ENCODE peak calls at places on chromosomes 12 and 14, in eight cellular contexts. Y is MCF 10A; T is omental fat pad; G is activated CD8-positive, alpha-beta T cell treated with anti-CD3 and anti-CD28 coated beads for 36 hours; K is GM13976; Q is dorsolateral prefrontal cortex; E is fibroblast of pulmonary artery; U is heart right ventricle. V is an unnamed sample.

GRCh38 chr12:117361312-117361670 is at the start of gene NOS1:
- DNase-seq in Q (no peak), Y (no peak), E (no peak), K (no peak), U (no peak), T (no peak), G (no peak), V (no peak)

GRCh38 chr12:123858176-123858575 is 96.1 kb downstream of the DNAH10 start:
- DNase-seq in G (no peak), T (no peak), K (no peak), E (no peak), U (no peak), Y (no peak), Q (no peak), V (no peak)

GRCh38 chr12:32454075-32454474 is 54.7 kb downstream of the FGD4 start:
- DNase-seq in T (no peak), Q (no peak), Y (peak), U (no peak), K (no peak), G (no peak), E (peak), V (no peak)

GRCh38 chr12:75684678-75685620 is 173.5 kb upstream of the KRR1 start:
- DNase-seq in T (no peak), K (no peak), U (no peak), E (peak), G (no peak), Q (no peak), Y (no peak), V (no peak)

GRCh38 chr14:103846569-103847438 is 571 bp downstream of the PPP1R13B start:
- DNase-seq in E (no peak), Q (peak), U (peak), K (peak), T (no peak), G (peak), Y (peak), V (peak)

GRCh38 chr12:57842342-57843294 is 3.9 kb downstream of the CTDSP2 start:
- DNase-seq in Q (no peak), U (no peak), T (no peak), Y (no peak), G (peak), K (no peak), E (no peak), V (no peak)

GRCh38 chr12:29714966-29715365 is 68.8 kb downstream of the TMTC1 start:
- DNase-seq in G (no peak), K (no peak), Y (no peak), T (no peak), Q (no peak), U (no peak), E (no peak), V (no peak)

GRCh38 chr12:129195081-129195480 is 341.8 kb downstream of the GLT1D1 start:
- DNase-seq in K (no peak), G (no peak), U (no peak), Q (no peak), E (no peak), Y (no peak), T (no peak), V (no peak)

GRCh38 chr12:79682593-79682992 is 8.2 kb downstream of the PAWR start:
- DNase-seq in Q (no peak), K (no peak), E (no peak), Y (no peak), T (no peak), G (no peak), U (no peak), V (no peak)

GRCh38 chr12:3950714-3951320 is 77.6 kb upstream of the PARP11 start:
- DNase-seq in E (no peak), U (no peak), Q (no peak), T (no peak), Y (no peak), K (no peak), G (no peak), V (no peak)

GRCh38 chr12:57419495-57419894 is 11.3 kb downstream of the R3HDM2 start:
- DNase-seq in G (no peak), Q (no peak), Y (no peak), T (no peak), E (no peak), U (no peak), K (no peak), V (no peak)

GRCh38 chr14:61346793-61347192 is 25.4 kb downstream of the PRKCH start:
- DNase-seq in U (no peak), T (no peak), K (no peak), Y (peak), Q (no peak), E (peak), G (no peak), V (no peak)

GRCh38 chr12:85029456-85029855 is 6.6 kb downstream of the TSPAN19 start:
- DNase-seq in Q (no peak), K (peak), U (no peak), T (no peak), E (peak), Y (peak), G (no peak), V (no peak)
- TF ChIP-seq CTCF in Q (peak), K (no peak), U (peak), T (no peak), E (peak), Y (peak), G (peak), V (peak)

GRCh38 chr12:121333747-121334146 is 18.5 kb downstream of the ANAPC5 start:
- DNase-seq in Q (no peak), E (no peak), K (no peak), Y (no peak), U (no peak), T (no peak), G (no peak), V (no peak)

GRCh38 chr12:121331268-121331667 is 20.9 kb downstream of the ANAPC5 start:
- DNase-seq in Q (no peak), E (no peak), U (no peak), Y (no peak), T (no peak), K (no peak), G (no peak), V (no peak)

GRCh38 chr12:121330692-121331091 is 21.5 kb downstream of the ANAPC5 start:
- DNase-seq in K (no peak), Q (no peak), E (no peak), U (no peak), T (no peak), Y (no peak), G (no peak), V (no peak)

GRCh38 chr12:121337416-121337815 is 14.8 kb downstream of the ANAPC5 start:
- DNase-seq in U (no peak), Y (no peak), E (no peak), G (no peak), Q (no peak), T (no peak), K (no peak), V (no peak)

DNA sequence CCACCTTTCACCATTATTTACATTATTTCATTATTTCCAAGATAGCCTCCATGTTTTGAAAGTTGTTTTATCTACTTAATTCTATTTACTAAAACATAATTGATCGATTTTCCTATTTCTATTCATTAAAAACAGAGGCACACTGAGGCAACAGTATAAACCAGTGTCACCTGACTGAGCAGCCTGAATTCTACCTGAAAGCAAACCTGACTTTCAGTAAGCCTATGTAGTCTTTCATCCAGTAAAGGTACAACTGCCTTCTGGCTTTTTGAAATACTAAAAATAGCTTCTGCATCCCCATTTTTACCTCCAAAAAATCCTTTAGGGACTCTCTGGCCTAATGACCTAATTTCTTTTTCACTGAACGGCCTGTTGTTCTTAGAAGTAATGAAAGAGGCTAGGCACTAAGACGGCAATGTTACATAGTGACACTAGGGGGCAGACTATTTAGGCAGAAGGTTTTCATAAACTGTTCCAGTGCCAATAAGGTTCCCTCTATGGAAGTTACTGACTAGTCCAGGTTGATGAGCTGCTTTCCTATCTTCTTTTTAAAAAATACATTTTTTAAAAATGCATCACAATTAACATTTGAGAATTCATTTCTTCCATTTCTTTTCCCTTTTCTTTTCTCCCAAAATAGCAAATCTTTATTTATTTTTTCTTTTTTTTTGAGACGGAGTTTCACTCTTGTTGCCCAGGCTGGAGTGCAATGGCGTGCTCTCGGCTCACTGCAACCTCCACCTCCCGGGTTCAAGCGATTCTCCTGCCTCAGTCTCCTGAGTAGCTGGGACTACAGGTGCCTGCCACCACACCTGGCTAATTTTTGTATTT is 17.5 kb downstream of the ANAPC5 start:
- DNase-seq in Y (peak), G (peak), U (no peak), E (peak), T (no peak), Q (no peak), K (peak), V (no peak)
- TF ChIP-seq CTCF in Y (peak), G (peak), U (peak), E (peak), T (no peak), Q (peak), K (peak), V (peak)

GRCh38 chr14:36027354-36027753 is 149.2 kb downstream of the PTCSC3 start:
- DNase-seq in G (no peak), Q (no peak), K (no peak), E (no peak), Y (no peak), T (no peak), U (no peak), V (no peak)

GRCh38 chr14:36022765-36023415 is 153.6 kb downstream of the PTCSC3 start:
- DNase-seq in G (no peak), Q (no peak), T (no peak), K (no peak), U (no peak), Y (no peak), E (no peak), V (no peak)

GRCh38 chr14:36028665-36029064 is 147.9 kb downstream of the PTCSC3 start:
- DNase-seq in E (no peak), G (no peak), Y (no peak), Q (no peak), K (no peak), U (no peak), T (no peak), V (no peak)

DNA sequence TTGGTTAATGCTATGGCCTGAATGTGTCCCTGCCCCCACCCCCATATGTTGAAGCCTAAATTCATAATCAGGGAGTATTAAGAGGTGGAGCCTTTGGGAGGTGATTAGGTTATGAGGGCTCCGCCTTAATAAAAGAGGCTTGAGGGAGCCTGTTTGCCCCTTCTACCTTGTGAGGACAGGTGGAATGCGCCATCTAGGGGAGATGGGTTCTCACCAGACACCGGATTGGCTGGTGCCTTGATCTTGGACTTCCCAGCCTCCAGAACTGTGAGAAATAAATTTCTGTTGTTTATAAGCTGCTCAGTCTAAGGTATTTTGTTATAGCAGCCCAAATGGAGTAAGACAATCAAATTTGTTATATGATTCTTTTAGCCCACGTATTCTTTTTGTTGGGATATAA is 148.3 kb downstream of the PTCSC3 start:
- DNase-seq in U (no peak), K (no peak), Q (no peak), T (no peak), E (no peak), Y (peak), G (peak), V (no peak)
- TF ChIP-seq CTCF in U (no peak), K (no peak), Q (no peak), T (no peak), E (no peak), Y (no peak), G (no peak), V (no peak)

DNA sequence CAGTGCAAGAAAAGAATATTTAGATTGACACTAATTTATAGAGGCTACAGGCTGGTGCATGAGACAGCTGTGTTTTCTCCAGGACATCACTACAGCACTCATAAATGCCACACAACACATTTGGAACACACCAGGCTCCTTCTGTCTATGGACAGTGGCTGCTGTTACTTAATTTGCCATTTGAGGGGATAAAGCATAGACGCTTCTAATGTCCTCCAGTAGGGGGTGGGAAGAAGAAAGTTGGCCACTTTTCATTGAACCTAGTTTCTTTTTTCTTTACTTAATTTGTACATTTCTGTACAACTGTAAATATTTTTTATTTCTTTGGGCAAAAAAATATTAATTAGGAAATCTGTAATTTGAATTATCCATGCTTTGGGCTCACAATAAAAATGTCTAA is 12.4 kb upstream of the RTN1 start:
- DNase-seq in T (no peak), Y (peak), U (no peak), E (peak), G (no peak), Q (no peak), K (no peak), V (no peak)
- TF ChIP-seq CTCF in T (no peak), Y (no peak), U (no peak), E (peak), G (peak), Q (no peak), K (no peak), V (peak)

GRCh38 chr12:18431776-18432175 is 170.5 kb downstream of the PIK3C2G start:
- DNase-seq in U (no peak), E (no peak), G (no peak), T (no peak), K (no peak), Q (no peak), Y (no peak), V (no peak)

GRCh38 chr12:18428416-18428815 is 167.1 kb downstream of the PIK3C2G start:
- DNase-seq in U (no peak), K (no peak), Y (no peak), Q (no peak), E (no peak), G (no peak), T (no peak), V (no peak)

GRCh38 chr12:18432211-18432610 is 170.9 kb downstream of the PIK3C2G start:
- DNase-seq in U (no peak), T (no peak), Q (no peak), Y (no peak), E (no peak), G (no peak), K (no peak), V (no peak)

GRCh38 chr12:18429366-18429765 is 168.0 kb downstream of the PIK3C2G start:
- DNase-seq in Q (no peak), U (no peak), E (no peak), G (no peak), Y (no peak), T (no peak), K (no peak), V (no peak)

DNA sequence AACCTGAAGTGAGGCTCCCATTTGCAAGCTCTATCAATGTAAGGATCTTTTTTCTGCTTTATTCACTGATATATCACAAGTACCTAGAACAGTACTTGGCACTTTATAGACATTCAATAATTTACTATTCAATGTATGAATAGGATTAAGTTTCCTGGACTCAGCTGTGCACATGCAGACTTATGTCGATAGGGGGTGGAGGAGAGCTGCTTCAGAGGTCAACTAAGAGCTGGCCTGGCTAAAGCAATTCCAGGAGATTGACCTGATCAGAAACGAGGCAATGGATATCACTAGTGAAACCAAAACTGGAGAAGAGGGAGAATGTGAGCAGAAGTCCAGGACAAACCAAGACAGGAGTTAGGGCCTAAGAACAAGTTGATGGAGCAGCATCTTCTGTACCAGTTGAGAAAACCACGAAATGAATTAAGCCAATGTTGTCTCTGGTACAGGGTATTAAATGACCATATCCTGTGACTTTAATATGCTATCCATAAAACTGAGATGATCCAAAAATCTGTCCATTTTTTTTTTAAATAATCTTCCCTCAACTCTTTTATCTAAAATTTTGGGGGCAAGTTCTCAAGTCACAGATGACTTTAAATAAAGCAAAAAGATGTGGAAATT is 169.2 kb downstream of the PIK3C2G start:
- DNase-seq in Q (no peak), U (no peak), E (peak), K (peak), G (peak), T (no peak), Y (peak), V (peak)
- TF ChIP-seq CTCF in Q (peak), U (peak), E (peak), K (peak), G (peak), T (peak), Y (peak), V (peak)

GRCh38 chr12:108318472-108319275 is 20.4 kb downstream of the CMKLR1 start:
- DNase-seq in Y (no peak), K (no peak), U (no peak), T (no peak), Q (no peak), E (no peak), G (no peak), V (no peak)

GRCh38 chr12:108322998-108323397 is 16.1 kb downstream of the CMKLR1 start:
- DNase-seq in G (no peak), U (no peak), E (no peak), Y (no peak), T (no peak), K (no peak), Q (no peak), V (no peak)

GRCh38 chr12:108319277-108320234 is 19.6 kb downstream of the CMKLR1 start:
- DNase-seq in G (no peak), E (no peak), Y (no peak), T (no peak), Q (no peak), U (no peak), K (no peak), V (no peak)

GRCh38 chr12:108321688-108322087 is 17.4 kb downstream of the CMKLR1 start:
- DNase-seq in E (no peak), Q (no peak), Y (no peak), G (no peak), U (no peak), T (no peak), K (no peak), V (no peak)

DNA sequence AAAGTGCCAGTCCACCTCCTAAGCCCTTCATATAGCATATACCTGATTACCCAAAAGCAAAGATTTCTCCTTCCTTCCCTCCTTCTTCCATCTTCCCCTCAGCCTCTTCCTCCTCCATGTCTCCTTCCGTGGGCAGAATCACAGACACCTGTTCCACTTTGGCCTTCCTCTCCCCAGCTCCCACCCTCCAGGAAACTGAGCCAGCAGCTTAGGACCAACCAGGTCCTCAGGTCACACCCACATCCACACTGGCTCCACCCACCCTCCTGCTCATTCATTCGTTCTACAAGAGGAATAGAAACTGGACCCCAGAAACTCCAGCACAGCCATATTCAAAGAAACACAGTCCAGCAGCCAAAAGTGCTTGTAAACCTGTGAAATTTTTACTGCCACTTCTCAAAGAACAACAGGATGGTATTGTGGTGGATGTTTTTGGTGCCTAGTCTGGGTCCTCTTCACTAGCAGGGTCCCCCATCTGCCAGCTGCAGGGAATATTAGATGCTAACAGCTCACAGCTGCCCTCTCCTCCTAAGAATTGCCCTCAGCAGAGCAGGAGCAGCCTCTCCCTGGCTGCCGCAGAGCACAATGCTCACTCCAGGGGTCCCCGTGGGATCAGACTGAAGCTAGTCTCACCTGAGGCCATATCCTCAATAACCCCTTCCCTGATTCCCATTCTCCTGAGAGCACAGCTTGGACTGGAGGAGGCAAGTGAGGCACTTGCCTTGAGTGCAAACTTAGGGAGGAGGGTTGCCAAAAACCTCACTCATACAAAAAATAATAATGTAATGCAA is 18.4 kb downstream of the CMKLR1 start:
- DNase-seq in G (no peak), Q (no peak), E (no peak), T (no peak), Y (no peak), U (no peak), K (peak), V (no peak)
- TF ChIP-seq CTCF in G (no peak), Q (no peak), E (no peak), T (no peak), Y (no peak), U (no peak), K (no peak), V (no peak)

GRCh38 chr12:52212701-52213540 is 20.1 kb upstream of the KRT7 start:
- DNase-seq in G (no peak), Y (no peak), E (no peak), K (peak), U (no peak), Q (no peak), T (no peak), V (no peak)

GRCh38 chr12:52216107-52216506 is 16.9 kb upstream of the KRT7 start:
- DNase-seq in U (no peak), G (no peak), Q (no peak), T (no peak), K (no peak), Y (no peak), E (no peak), V (no peak)

GRCh38 chr12:52215587-52216031 is 17.4 kb upstream of the KRT7 start:
- DNase-seq in Y (peak), K (no peak), U (no peak), Q (no peak), G (no peak), T (no peak), E (no peak), V (no peak)

GRCh38 chr12:52213541-52214420 is 19.3 kb upstream of the KRT7 start:
- DNase-seq in U (peak), Q (peak), E (peak), Y (peak), K (peak), T (no peak), G (peak), V (peak)

DNA sequence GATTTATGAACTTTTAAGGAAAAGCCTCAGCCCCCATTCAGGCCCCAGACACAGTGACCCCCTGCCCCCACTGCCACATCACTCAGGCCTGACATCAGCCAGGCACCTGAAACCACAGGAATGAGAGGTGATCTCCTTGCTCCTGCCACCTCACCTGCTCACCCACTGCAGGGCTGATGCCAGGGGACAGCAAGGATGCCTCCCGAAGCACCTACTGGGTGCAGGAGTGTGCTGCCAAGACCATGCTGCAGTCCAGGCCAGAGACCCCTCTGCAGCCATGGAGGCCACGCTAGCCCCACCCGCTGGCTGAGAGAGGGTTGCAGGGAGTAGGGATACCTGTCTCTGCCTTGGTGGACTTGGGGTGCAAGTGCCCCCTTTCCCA is 18.6 kb upstream of the KRT7 start:
- DNase-seq in G (no peak), E (no peak), Q (no peak), Y (no peak), U (no peak), K (peak), T (no peak), V (no peak)
- TF ChIP-seq CTCF in G (no peak), E (no peak), Q (peak), Y (no peak), U (no peak), K (no peak), T (no peak), V (no peak)